ENCODE peak calls at places on chromosomes 6 and 20, in seven cellular contexts. M, T, J, K, Y, V and R are unnamed samples.

GRCh38 chr6:54654376-54654775 is 192.2 kb upstream of the FAM83B start:
- DNase-seq in M (no peak), T (no peak), J (no peak), K (no peak), Y (no peak), V (no peak), R (no peak)

GRCh38 chr6:53986721-53987526 is 124.3 kb upstream of the MLIP start:
- DNase-seq in M (no peak), T (no peak), J (no peak), K (no peak), Y (no peak), V (peak), R (no peak)

GRCh38 chr6:164273491-164273890 is 859.0 kb downstream of the QKI start:
- DNase-seq in M (no peak), T (no peak), J (no peak), K (no peak), Y (no peak), V (peak), R (no peak)

GRCh38 chr6:27871919-27872633 is 40.1 kb downstream of the OR2B2 start:
- DNase-seq in M (peak), T (peak), J (peak), K (peak), Y (peak), V (peak), R (peak)

GRCh38 chr6:140073456-140073855 is 699.0 kb upstream of the CITED2 start:
- DNase-seq in M (no peak), T (no peak), J (no peak), K (no peak), Y (no peak), V (peak), R (no peak)

GRCh38 chr20:25250508-25250907 is 2.6 kb downstream of the PYGB start:
- DNase-seq in M (no peak), T (peak), J (no peak), K (no peak), Y (no peak), V (no peak), R (peak)

GRCh38 chr6:109760208-109760607 is 69.1 kb downstream of the FIG4 start:
- DNase-seq in M (no peak), T (no peak), J (no peak), K (no peak), Y (no peak), V (no peak), R (no peak)

GRCh38 chr20:1533059-1533458 is 24.4 kb downstream of the SIRPD start:
- DNase-seq in M (no peak), T (no peak), J (no peak), K (no peak), Y (no peak), V (no peak), R (no peak)

GRCh38 chr6:108288742-108289141 is 6.1 kb upstream of the AFG1L start:
- DNase-seq in M (no peak), T (no peak), J (no peak), K (no peak), Y (no peak), V (no peak), R (no peak)

GRCh38 chr6:167827062-167827587 is 414 bp downstream of the AFDN start:
- DNase-seq in M (peak), T (no peak), J (no peak), K (no peak), Y (no peak), V (peak), R (peak)

GRCh38 chr20:38275815-38276550 is 15.4 kb upstream of the KIAA1755 start:
- DNase-seq in M (no peak), T (no peak), J (no peak), K (no peak), Y (no peak), V (peak), R (no peak)

GRCh38 chr20:62558779-62559178 is 83.0 kb upstream of the GATA5 start:
- DNase-seq in M (no peak), T (no peak), J (no peak), K (no peak), Y (no peak), V (no peak), R (no peak)

GRCh38 chr6:25138024-25138696 is 141.0 kb upstream of the CARMIL1 start:
- DNase-seq in M (no peak), T (peak), J (peak), K (peak), Y (peak), V (peak), R (peak)

GRCh38 chr6:7730852-7731251 is 5.0 kb downstream of the BMP6 start:
- DNase-seq in M (no peak), T (no peak), J (no peak), K (no peak), Y (no peak), V (peak), R (no peak)

GRCh38 chr6:30322527-30323501 is 3.9 kb upstream of the TRIM39 start:
- DNase-seq in M (no peak), T (no peak), J (no peak), K (no peak), Y (no peak), V (peak), R (no peak)

GRCh38 chr6:37029249-37029959 is 23.9 kb downstream of the FGD2 start:
- DNase-seq in M (peak), T (peak), J (peak), K (no peak), Y (peak), V (peak), R (peak)

GRCh38 chr6:31713465-31713864 is 1.7 kb upstream of the LY6G6D start:
- DNase-seq in M (no peak), T (no peak), J (no peak), K (no peak), Y (no peak), V (no peak), R (no peak)

GRCh38 chr20:48897298-48898044 is 24.0 kb upstream of the ARFGEF2 start:
- DNase-seq in M (no peak), T (no peak), J (no peak), K (no peak), Y (no peak), V (peak), R (no peak)

GRCh38 chr6:114997813-114998292 is 655.0 kb upstream of the HS3ST5 start:
- DNase-seq in M (no peak), T (no peak), J (no peak), K (peak), Y (no peak), V (no peak), R (no peak)

GRCh38 chr6:82711992-82712788 is 348.6 kb downstream of the TPBG start:
- DNase-seq in M (no peak), T (no peak), J (no peak), K (no peak), Y (no peak), V (peak), R (no peak)

GRCh38 chr6:82711105-82711829 is 347.6 kb downstream of the TPBG start:
- DNase-seq in M (no peak), T (no peak), J (no peak), K (no peak), Y (no peak), V (no peak), R (no peak)

DNA sequence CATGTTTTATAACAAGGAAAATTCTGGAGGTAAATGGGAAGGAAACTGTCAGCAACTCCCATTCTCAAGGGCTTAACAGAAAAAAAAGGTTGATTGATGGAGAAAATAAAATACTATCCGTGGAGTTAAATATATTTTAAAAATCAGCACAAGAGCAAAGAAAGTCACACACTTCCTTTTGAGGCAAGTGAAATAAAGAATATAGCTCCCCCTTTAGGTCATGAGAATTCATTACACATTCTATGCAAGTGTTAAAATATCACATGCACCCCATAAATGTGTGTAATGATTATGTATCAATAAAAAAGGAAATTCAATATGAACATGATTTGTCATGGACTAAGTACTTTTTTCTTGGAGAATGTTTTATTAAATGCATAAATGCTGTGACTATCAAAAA is 349.2 kb downstream of the TPBG start:
- DNase-seq in M (no peak), T (no peak), J (no peak), K (no peak), Y (no peak), V (peak), R (no peak)
- H3K4me3 ChIP-seq in M (no peak), T (no peak), J (no peak), K (no peak), Y (no peak), V (no peak), R (no peak)

GRCh38 chr6:4906293-4906941 is 97.4 kb downstream of the RPP40 start:
- DNase-seq in M (no peak), T (no peak), J (no peak), K (no peak), Y (no peak), V (no peak), R (no peak)
- H3K4me3 ChIP-seq in M (no peak), T (no peak), J (peak), K (peak), Y (no peak), V (no peak), R (no peak)

DNA sequence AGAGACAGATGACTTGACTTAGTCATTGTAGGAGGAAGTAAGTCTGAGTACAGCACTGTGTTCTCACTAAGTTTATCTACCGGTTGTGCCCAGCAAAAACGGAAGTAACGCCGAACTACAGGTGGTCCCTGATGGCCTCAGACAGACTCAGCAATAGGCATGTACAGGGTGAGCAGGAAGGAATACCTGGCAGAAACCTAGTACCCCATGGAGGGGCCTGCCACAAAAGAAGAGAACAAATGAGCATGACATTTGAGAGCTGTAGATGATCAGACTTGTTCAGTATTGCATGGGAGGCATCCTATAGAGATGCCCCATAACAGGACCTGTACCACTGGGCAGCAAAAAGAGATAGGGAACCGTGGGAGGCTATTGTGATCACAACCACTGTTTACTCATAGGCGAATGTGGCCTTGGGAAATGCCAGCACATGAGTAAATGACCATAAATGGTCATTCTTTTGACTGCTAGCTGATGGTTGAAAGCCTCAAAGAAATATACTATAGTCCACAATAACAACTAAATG is 106.4 kb upstream of the TAB2 start:
- DNase-seq in M (no peak), T (no peak), J (peak), K (no peak), Y (no peak), V (peak), R (no peak)
- H3K4me3 ChIP-seq in M (no peak), T (no peak), J (no peak), K (no peak), Y (no peak), V (no peak), R (no peak)

GRCh38 chr6:105588116-105588710 is 185.3 kb upstream of the PREP start:
- DNase-seq in M (no peak), T (no peak), J (no peak), K (no peak), Y (no peak), V (no peak), R (no peak)
- H3K4me3 ChIP-seq in M (no peak), T (no peak), J (no peak), K (no peak), Y (no peak), V (no peak), R (no peak)

GRCh38 chr6:73299171-73300073 is 36.4 kb upstream of the KHDC1 start:
- DNase-seq in M (no peak), T (peak), J (no peak), K (no peak), Y (peak), V (peak), R (no peak)
- H3K4me3 ChIP-seq in M (peak), T (peak), J (peak), K (no peak), Y (no peak), V (no peak), R (peak)